ENCODE peak calls at places on chromosome 11, in five cellular contexts. W is lower lobe of right lung; V is stimulated activated CD4-positive, alpha-beta T cell treated with anti-CD3 and anti-CD28 coated beads, Interleukin-4, amount 100 ng/mL, for 24 hours; X is SK-N-SH; O is SW480. E is an unnamed sample.

GRCh38 chr11:59918987-59919589 is 19.1 kb upstream of the OOSP1 start:
- DNase-seq in W (no peak), V (peak), X (peak), O (peak), E (peak)

GRCh38 chr11:124199702-124200101 is 16.6 kb downstream of the OR10D3 start:
- DNase-seq in W (no peak), V (no peak), X (no peak), O (peak), E (no peak)

GRCh38 chr11:87352759-87353707 is 315.3 kb downstream of the TMEM135 start:
- DNase-seq in W (peak), V (peak), X (peak), O (peak), E (peak)

GRCh38 chr11:12871251-12871650 is 137.9 kb upstream of the RASSF10 start:
- DNase-seq in W (no peak), V (no peak), X (no peak), O (no peak), E (no peak)

GRCh38 chr11:2250041-2250440 is 20.3 kb downstream of the ASCL2 start:
- DNase-seq in W (no peak), V (no peak), X (no peak), O (no peak), E (no peak)

GRCh38 chr11:3989251-3989650 is 105.3 kb upstream of the RRM1 start:
- DNase-seq in W (no peak), V (no peak), X (no peak), O (no peak), E (no peak)

GRCh38 chr11:9230291-9230690 is 34.9 kb downstream of the DENND5A start:
- DNase-seq in W (no peak), V (no peak), X (no peak), O (no peak), E (no peak)

GRCh38 chr11:117096973-117097566 is 1.2 kb downstream of the SIK3 start:
- DNase-seq in W (no peak), V (no peak), X (no peak), O (no peak), E (no peak)

GRCh38 chr11:7413961-7414728 is 71.2 kb upstream of the OLFML1 start:
- DNase-seq in W (no peak), V (no peak), X (no peak), O (no peak), E (no peak)

GRCh38 chr11:112963368-112963955 is 2.2 kb downstream of the NCAM1 start:
- DNase-seq in W (no peak), V (no peak), X (peak), O (no peak), E (no peak)

GRCh38 chr11:45671246-45672171 is 6.1 kb upstream of the CHST1 start:
- DNase-seq in W (no peak), V (no peak), X (no peak), O (peak), E (no peak)

GRCh38 chr11:5038336-5038735 is 8.0 kb upstream of the OR52J3 start:
- DNase-seq in W (no peak), V (no peak), X (no peak), O (no peak), E (no peak)

GRCh38 chr11:47533690-47534135 is 19.2 kb downstream of the CELF1 start:
- DNase-seq in W (no peak), V (no peak), X (no peak), O (no peak), E (no peak)

GRCh38 chr11:108511851-108512474 is 13.8 kb upstream of the POGLUT3 start:
- DNase-seq in W (no peak), V (no peak), X (no peak), O (no peak), E (no peak)

GRCh38 chr11:122743949-122744876 is 88.7 kb downstream of the UBASH3B start:
- DNase-seq in W (no peak), V (peak), X (no peak), O (no peak), E (no peak)

GRCh38 chr11:123330071-123330470 is 100.0 kb upstream of the GRAMD1B start:
- DNase-seq in W (no peak), V (no peak), X (no peak), O (no peak), E (no peak)

GRCh38 chr11:12214751-12215150 is 104.4 kb downstream of the MICAL2 start:
- DNase-seq in W (no peak), V (no peak), X (no peak), O (no peak), E (no peak)

GRCh38 chr11:9660886-9661285 is 3.0 kb upstream of the SWAP70 start:
- DNase-seq in W (no peak), V (no peak), X (no peak), O (no peak), E (peak)

GRCh38 chr11:6654281-6655019 is 1.2 kb downstream of the DCHS1 start:
- DNase-seq in W (no peak), V (no peak), X (peak), O (no peak), E (no peak)

GRCh38 chr11:58567889-58568512 is 7.7 kb downstream of the LPXN start:
- DNase-seq in W (peak), V (peak), X (peak), O (peak), E (peak)

GRCh38 chr11:123543796-123544195 is 110.6 kb downstream of the SCN3B start:
- DNase-seq in W (no peak), V (no peak), X (no peak), O (no peak), E (no peak)

GRCh38 chr11:65108469-65109123 is 3.1 kb upstream of the TM7SF2 start:
- DNase-seq in W (no peak), V (no peak), X (no peak), O (no peak), E (no peak)

GRCh38 chr11:22787565-22788162 is 41.9 kb downstream of the SVIP start:
- DNase-seq in W (no peak), V (peak), X (peak), O (peak), E (peak)

GRCh38 chr11:34238533-34238932 is 119.3 kb downstream of the ABTB2 start:
- DNase-seq in W (no peak), V (no peak), X (no peak), O (no peak), E (no peak)

GRCh38 chr11:62479631-62480201 is 60.9 kb downstream of the SCGB1A1 start:
- DNase-seq in W (no peak), V (no peak), X (no peak), O (no peak), E (no peak)

GRCh38 chr11:102810943-102811528 is 13.1 kb upstream of the MMP1 start:
- DNase-seq in W (no peak), V (no peak), X (peak), O (peak), E (no peak)

GRCh38 chr11:125075242-125075625 is 12.1 kb downstream of the SLC37A2 start:
- DNase-seq in W (no peak), V (no peak), X (no peak), O (no peak), E (no peak)

GRCh38 chr11:70828498-70829159 is 423.7 kb downstream of the SHANK2 start:
- DNase-seq in W (no peak), V (no peak), X (peak), O (no peak), E (no peak)

GRCh38 chr11:29676993-29677392 is 339.8 kb downstream of the KCNA4 start:
- DNase-seq in W (no peak), V (no peak), X (no peak), O (no peak), E (no peak)

GRCh38 chr11:112518371-112518770 is 257.7 kb upstream of the PLET1 start:
- DNase-seq in W (no peak), V (no peak), X (no peak), O (no peak), E (no peak)

GRCh38 chr11:73217131-73217809 is 811 bp upstream of the P2RY2 start:
- DNase-seq in W (peak), V (no peak), X (no peak), O (no peak), E (no peak)

GRCh38 chr11:69553416-69554357 is 72.2 kb downstream of the LINC01488 start:
- DNase-seq in W (no peak), V (no peak), X (no peak), O (no peak), E (no peak)

E was measured in NCI-H2029.